ENCODE peak calls at places on chromosomes 3 and 15, in four cellular contexts. N is activated CD4-positive, alpha-beta T cell treated with anti-CD3 and anti-CD28 coated beads for 48 hours; C is GM12891; A is fibroblast of mammary gland. R is an unnamed sample.

GRCh38 chr15:35151782-35152181 is 66.7 kb upstream of the NANOGP8 start:
- DNase-seq in N (no peak), C (no peak), A (no peak), R (no peak)

GRCh38 chr15:31230630-31231485 is 95.8 kb upstream of the KLF13 start:
- DNase-seq in N (no peak), C (peak; percentile 63), A (no peak), R (no peak)

GRCh38 chr15:37931321-37931720 is 3.1 kb upstream of the TMCO5A start:
- DNase-seq in N (no peak), C (no peak), A (no peak), R (no peak)

GRCh38 chr3:124174910-124175874 is 183.3 kb upstream of the ROPN1 start:
- DNase-seq in N (no peak), C (no peak), A (no peak), R (no peak)

GRCh38 chr15:66841953-66842681 is 140.1 kb downstream of the SMAD6 start:
- DNase-seq in N (peak; percentile 21), C (no peak), A (peak; percentile 85), R (peak; percentile 80)

GRCh38 chr3:23600178-23600577 is 205.6 kb upstream of the UBE2E1 start:
- DNase-seq in N (no peak), C (no peak), A (peak; percentile 80), R (peak; percentile 32)

GRCh38 chr3:33592999-33593398 is 125.1 kb downstream of the CLASP2 start:
- DNase-seq in N (no peak), C (no peak), A (no peak), R (no peak)

GRCh38 chr3:181056276-181056675 is 66.7 kb upstream of the DNAJC19 start:
- DNase-seq in N (no peak), C (no peak), A (no peak), R (no peak)

GRCh38 chr3:31704651-31705179 is 172.0 kb downstream of the STT3B start:
- DNase-seq in N (peak; percentile 55), C (no peak), A (peak; percentile 76), R (peak; percentile 80)